ENCODE peak calls at places on chromosomes 11 and 22, in five cellular contexts. M, L, Z, V and H are unnamed samples.

GRCh38 chr11:85742348-85742747 is 56.4 kb upstream of the CCDC89 start:
- DNase-seq in V (no peak), L (no peak), M (no peak), Z (no peak), H (no peak)

GRCh38 chr11:80346660-80347059 is 905.8 kb upstream of the TENM4 start:
- DNase-seq in M (no peak), L (no peak), Z (no peak), V (no peak), H (no peak)

GRCh38 chr11:65329503-65329902 is 4.1 kb upstream of the DPF2 start:
- DNase-seq in Z (no peak), V (no peak), L (no peak), M (no peak), H (no peak)

GRCh38 chr11:133988686-133989410 is 32.1 kb upstream of the IGSF9B start:
- DNase-seq in L (no peak), M (no peak), V (no peak), Z (no peak), H (no peak)

GRCh38 chr22:45450931-45451651 is 37.6 kb downstream of the RIBC2 start:
- DNase-seq in M (peak), L (peak), V (no peak), Z (peak), H (peak)

GRCh38 chr11:34501500-34501899 is 12.1 kb downstream of the ELF5 start:
- DNase-seq in Z (peak), M (no peak), L (peak), V (no peak), H (no peak)

GRCh38 chr11:96168623-96169022 is 174.4 kb downstream of the MAML2 start:
- DNase-seq in L (no peak), M (no peak), V (no peak), Z (peak), H (no peak)

GRCh38 chr22:45246060-45246985 is 5.6 kb upstream of the KIAA0930 start:
- DNase-seq in Z (peak), L (peak), M (peak), V (no peak), H (peak)

GRCh38 chr11:59560702-59561469 is 49.5 kb downstream of the OR4D9 start:
- DNase-seq in M (peak), V (peak), L (no peak), Z (peak), H (peak)

GRCh38 chr11:124627546-124627945 is 4.9 kb downstream of the TBRG1 start:
- DNase-seq in L (no peak), Z (no peak), M (no peak), V (no peak), H (no peak)

GRCh38 chr22:38320605-38321402 is 3.6 kb upstream of the CSNK1E start:
- DNase-seq in Z (no peak), L (no peak), M (no peak), V (no peak), H (no peak)

GRCh38 chr22:38169116-38169515 is 12.5 kb downstream of the PLA2G6 start:
- DNase-seq in L (no peak), Z (no peak), V (no peak), M (no peak), H (no peak)

GRCh38 chr11:11782532-11783110 is 59.2 kb upstream of the USP47 start:
- DNase-seq in M (no peak), Z (no peak), V (no peak), L (no peak), H (no peak)

GRCh38 chr11:62119569-62119968 is 4.2 kb upstream of the INCENP start:
- DNase-seq in M (no peak), L (no peak), Z (no peak), V (no peak), H (no peak)

GRCh38 chr11:10058356-10058755 is 235.7 kb downstream of the SBF2 start:
- DNase-seq in V (no peak), L (no peak), Z (peak), M (no peak), H (no peak)

GRCh38 chr11:65650547-65651338 is 12.0 kb downstream of the RELA start:
- DNase-seq in M (no peak), V (no peak), L (no peak), Z (no peak), H (no peak)

GRCh38 chr11:32893091-32893946 is 708 bp downstream of the QSER1 start:
- DNase-seq in Z (peak), M (no peak), V (peak), L (no peak), H (no peak)

GRCh38 chr11:61106906-61107470 is 4.7 kb downstream of the CD5 start:
- DNase-seq in L (no peak), V (no peak), Z (no peak), M (no peak), H (no peak)

GRCh38 chr11:43738600-43739409 is 58.3 kb downstream of the HSD17B12 start:
- DNase-seq in V (no peak), L (peak), Z (peak), M (no peak), H (peak)
- H3K4me3 ChIP-seq in V (no peak), L (no peak), Z (peak), M (no peak), H (no peak)

GRCh38 chr22:41561335-41561734 is 525 bp downstream of the CSDC2 start:
- DNase-seq in L (no peak), V (no peak), M (no peak), Z (no peak), H (no peak)
- H3K4me3 ChIP-seq in L (peak), V (no peak), M (peak), Z (peak), H (peak)

DNA sequence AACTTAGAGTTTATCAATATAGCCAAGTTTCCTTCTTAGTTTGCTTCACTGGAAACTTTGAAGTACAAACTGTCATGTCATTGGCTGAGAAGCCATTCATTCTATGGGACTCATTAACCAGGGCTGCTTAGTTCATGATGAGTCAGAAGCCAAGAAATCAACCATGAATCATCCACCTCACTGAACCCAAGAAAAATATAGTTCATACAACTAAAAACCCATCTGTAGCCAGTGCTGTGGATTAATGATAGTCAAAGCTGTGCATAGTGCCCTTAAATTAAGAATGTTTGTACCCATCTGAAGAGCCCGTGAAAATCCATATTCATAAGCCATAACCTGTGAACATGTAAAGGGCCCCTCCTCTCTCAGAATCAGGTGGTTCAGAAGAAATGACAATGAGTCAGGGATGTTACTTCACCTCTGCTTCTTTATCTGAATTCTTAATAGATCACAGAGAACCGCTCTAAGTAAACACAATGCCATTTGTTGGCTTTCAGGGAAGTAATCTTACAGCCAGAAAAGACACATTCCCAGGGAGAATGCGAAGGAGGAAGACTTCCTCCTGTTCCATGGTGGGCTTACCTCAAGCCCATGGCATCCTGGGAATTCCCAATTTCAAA is 25.4 kb downstream of the MMP20 start:
- DNase-seq in L (peak), M (no peak), V (no peak), Z (peak), H (peak)
- H3K4me3 ChIP-seq in L (no peak), M (no peak), V (no peak), Z (no peak), H (no peak)

GRCh38 chr22:50247748-50248147 is 2.9 kb upstream of the TUBGCP6 start:
- DNase-seq in Z (peak), L (no peak), M (no peak), V (peak), H (no peak)

GRCh38 chr22:50245214-50246072 is 620 bp upstream of the TUBGCP6 start:
- DNase-seq in M (no peak), L (no peak), V (no peak), Z (peak), H (no peak)

GRCh38 chr22:50244420-50245213 is at the start of gene TUBGCP6:
- DNase-seq in L (no peak), Z (peak), V (peak), M (peak), H (peak)

GRCh38 chr22:50248192-50249084 is 2.6 kb downstream of the HDAC10 start:
- DNase-seq in M (no peak), Z (no peak), L (no peak), V (no peak), H (no peak)

DNA sequence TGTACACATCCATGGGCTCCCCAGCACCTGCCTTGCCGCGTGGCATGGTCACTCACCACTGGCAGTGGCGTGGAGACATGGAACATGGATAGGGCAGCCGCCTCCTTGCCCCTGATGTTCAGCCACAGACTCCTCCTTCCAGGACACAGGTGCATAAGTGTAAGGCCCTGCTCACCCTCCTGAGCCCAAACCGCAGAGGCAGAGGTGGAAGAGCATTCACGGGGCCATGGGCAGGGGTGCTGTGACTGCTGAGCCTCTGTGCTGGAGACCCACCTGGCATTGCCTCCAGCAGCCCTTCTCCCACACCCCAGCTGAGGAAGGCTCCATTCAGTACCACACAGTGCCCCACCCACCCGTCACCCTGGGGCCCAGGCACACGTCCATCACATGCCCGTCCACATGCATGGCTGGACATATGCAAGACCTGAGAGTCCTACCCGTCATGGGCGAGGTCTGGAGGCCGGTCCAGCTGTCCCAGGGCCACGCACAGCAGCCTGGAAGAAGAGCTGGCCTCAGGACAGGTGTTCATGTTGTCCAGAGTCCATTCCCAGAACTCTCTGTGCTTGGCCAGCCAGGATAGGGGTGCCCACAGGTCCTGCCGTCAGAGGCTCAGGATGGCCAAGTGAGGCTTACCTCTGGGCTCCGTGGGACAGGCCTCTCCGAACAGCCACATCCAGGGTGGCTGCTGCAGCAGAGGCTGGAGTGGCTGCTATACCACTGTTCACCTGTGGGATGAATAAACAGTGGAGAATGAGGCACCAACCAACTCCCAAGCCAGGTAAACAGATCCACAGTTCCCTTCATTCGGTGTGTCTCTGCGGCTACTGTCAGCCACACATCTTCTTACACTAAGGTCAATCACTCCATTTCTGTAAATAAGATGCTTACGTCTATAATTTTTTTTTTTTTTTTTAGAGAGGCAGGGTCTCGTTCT is 1.7 kb upstream of the TUBGCP6 start:
- DNase-seq in V (no peak), M (no peak), Z (no peak), L (no peak), H (no peak)
- H3K4me3 ChIP-seq in V (no peak), M (no peak), Z (no peak), L (no peak), H (peak)

GRCh38 chr22:47153854-47154542 is 391.5 kb downstream of the TBC1D22A start:
- DNase-seq in Z (peak), L (no peak), M (no peak), V (no peak), H (no peak)
- H3K4me3 ChIP-seq in Z (no peak), L (no peak), M (peak), V (no peak), H (no peak)

GRCh38 chr11:106398396-106399074 is 321.1 kb downstream of the AASDHPPT start:
- DNase-seq in Z (peak), V (no peak), M (no peak), L (peak), H (no peak)
- H3K4me3 ChIP-seq in Z (peak), V (no peak), M (no peak), L (no peak), H (peak)

GRCh38 chr11:72647882-72648281 is 26.3 kb downstream of the PDE2A start:
- DNase-seq in L (no peak), M (no peak), V (no peak), Z (no peak), H (no peak)
- H3K4me3 ChIP-seq in L (no peak), M (no peak), V (no peak), Z (no peak), H (no peak)